ENCODE peak calls at places on chromosomes 5 and 9, in four cellular contexts. T, L, O and Z are unnamed samples.

GRCh38 chr9:33467526-33467925 is 6.2 kb downstream of the NOL6 start:
- DNase-seq in T (peak; percentile 67), L (no peak), O (no peak), Z (peak; percentile 54)

GRCh38 chr9:89969156-89969566 is 364.3 kb downstream of the GADD45G start:
- DNase-seq in T (no peak), L (no peak), O (no peak), Z (no peak)

GRCh38 chr5:82922086-82922734 is 155.0 kb downstream of the TMEM167A start:
- DNase-seq in T (no peak), L (no peak), O (no peak), Z (no peak)

GRCh38 chr9:35675732-35676392 is 2.1 kb downstream of the CA9 start:
- DNase-seq in T (peak; percentile 82), L (no peak), O (no peak), Z (no peak)

GRCh38 chr5:173495225-173495904 is 121.1 kb downstream of the BOD1 start:
- DNase-seq in T (no peak), L (no peak), O (no peak), Z (no peak)

GRCh38 chr5:139867109-139867508 is 71.5 kb downstream of the PSD2 start:
- DNase-seq in T (no peak), L (no peak), O (no peak), Z (no peak)

GRCh38 chr5:122076023-122076422 is 2.0 kb downstream of the LOX start:
- DNase-seq in T (no peak), L (no peak), O (peak; percentile 50), Z (no peak)

GRCh38 chr5:113119271-113119924 is 142.8 kb downstream of the DCP2 start:
- DNase-seq in T (no peak), L (no peak), O (no peak), Z (no peak)

GRCh38 chr5:103562084-103562452 is 521 bp downstream of the NUDT12 start:
- DNase-seq in T (no peak), L (no peak), O (no peak), Z (no peak)

GRCh38 chr9:123715258-123715657 is 214.7 kb downstream of the DENND1A start:
- DNase-seq in T (no peak), L (no peak), O (no peak), Z (no peak)

GRCh38 chr9:1052119-1052907 is 2.2 kb downstream of the DMRT2 start:
- DNase-seq in T (no peak), L (no peak), O (no peak), Z (no peak)

GRCh38 chr9:17594961-17595360 is 16.1 kb downstream of the SH3GL2 start:
- DNase-seq in T (no peak), L (no peak), O (no peak), Z (no peak)

GRCh38 chr9:134494273-134494815 is 147.3 kb upstream of the COL5A1 start:
- DNase-seq in T (peak; percentile 50), L (no peak), O (no peak), Z (no peak)

GRCh38 chr9:33233659-33234335 is 6.2 kb upstream of the SPINK4 start:
- DNase-seq in T (no peak), L (peak; percentile 90), O (peak; percentile 92), Z (no peak)

GRCh38 chr5:886716-887325 is 5.8 kb downstream of the BRD9 start:
- DNase-seq in T (peak; percentile 69), L (no peak), O (no peak), Z (peak; percentile 79)

GRCh38 chr5:138789771-138790242 is 36.6 kb downstream of the CTNNA1 start:
- DNase-seq in T (no peak), L (no peak), O (peak; percentile 26), Z (no peak)

GRCh38 chr5:167232675-167233074 is 1058.8 kb upstream of the WWC1 start:
- DNase-seq in T (no peak), L (no peak), O (no peak), Z (no peak)

GRCh38 chr5:131265318-131265803 is 1.5 kb downstream of the CDC42SE2 start:
- DNase-seq in T (no peak), L (no peak), O (peak; percentile 27), Z (no peak)

GRCh38 chr5:140145818-140146522 is 20.2 kb downstream of the IGIP start:
- DNase-seq in T (peak; percentile 92), L (peak; percentile 60), O (peak; percentile 60), Z (no peak)

GRCh38 chr5:1255081-1255561 is 29.9 kb downstream of the SLC6A18 start:
- DNase-seq in T (no peak), L (no peak), O (no peak), Z (no peak)

GRCh38 chr9:136725612-136726011 is 13.2 kb downstream of the DIPK1B start:
- DNase-seq in T (no peak), L (no peak), O (no peak), Z (no peak)

GRCh38 chr9:137053944-137054931 is at the start of gene ENTPD2:
- DNase-seq in T (no peak), L (no peak), O (no peak), Z (no peak)

GRCh38 chr5:1202798-1203185 is 1.4 kb downstream of the SLC6A19 start:
- DNase-seq in T (no peak), L (no peak), O (no peak), Z (peak; percentile 58)

GRCh38 chr5:128519830-128520229 is 18.2 kb downstream of the FBN2 start:
- DNase-seq in T (no peak), L (no peak), O (no peak), Z (no peak)

GRCh38 chr5:132748522-132749000 is 1.3 kb downstream of the CCNI2 start:
- DNase-seq in T (no peak), L (no peak), O (no peak), Z (no peak)
- TF ChIP-seq CTCF in T (no peak), L (no peak), O (no peak), Z (no peak)

DNA sequence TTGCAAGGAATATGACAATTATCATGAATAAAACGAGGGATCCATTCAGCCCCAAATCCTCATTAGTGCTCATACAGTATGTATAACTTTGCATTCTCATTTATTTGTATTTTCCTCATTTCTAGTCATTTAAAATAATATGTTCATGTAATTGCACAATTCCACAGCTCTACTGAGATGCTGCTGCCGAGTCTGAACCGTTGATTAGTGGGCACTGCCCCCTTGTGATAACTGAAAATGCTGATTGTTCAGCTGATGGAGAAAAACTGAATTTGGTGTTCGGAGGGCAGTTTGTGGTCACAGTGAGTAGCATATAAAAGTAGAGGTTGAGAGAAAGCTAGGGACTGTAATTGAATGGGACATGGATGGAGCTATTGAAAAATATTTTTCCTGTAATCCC is 12.2 kb upstream of the GPR151 start:
- DNase-seq in T (no peak), L (no peak), O (no peak), Z (no peak)
- TF ChIP-seq CTCF in T (no peak), L (no peak), O (no peak), Z (peak; percentile 67)

GRCh38 chr9:101485873-101486692 is 47.6 kb upstream of the RNF20 start:
- DNase-seq in T (no peak), L (no peak), O (peak; percentile 36), Z (peak; percentile 86)

GRCh38 chr9:101484046-101484445 is 48.5 kb upstream of the ALDOB start:
- DNase-seq in T (no peak), L (no peak), O (no peak), Z (no peak)

GRCh38 chr9:101481296-101481695 is 45.7 kb upstream of the ALDOB start:
- DNase-seq in T (no peak), L (no peak), O (no peak), Z (no peak)

GRCh38 chr9:101487443-101487855 is 46.2 kb upstream of the RNF20 start:
- DNase-seq in T (no peak), L (no peak), O (no peak), Z (no peak)

GRCh38 chr9:101486693-101487442 is 46.8 kb upstream of the RNF20 start:
- DNase-seq in T (peak; percentile 74), L (no peak), O (peak; percentile 65), Z (peak; percentile 93)
- TF ChIP-seq CTCF in T (no peak), L (no peak), O (peak; percentile 50), Z (peak; percentile 72)

GRCh38 chr5:26889810-26890209 is 148.6 kb downstream of the CDH9 start:
- DNase-seq in T (no peak), L (no peak), O (no peak), Z (no peak)

GRCh38 chr5:26893078-26893477 is 145.3 kb downstream of the CDH9 start:
- DNase-seq in T (no peak), L (no peak), O (no peak), Z (no peak)

GRCh38 chr5:26894719-26895263 is 143.6 kb downstream of the CDH9 start:
- DNase-seq in T (no peak), L (no peak), O (peak; percentile 28), Z (no peak)
- TF ChIP-seq CTCF in T (no peak), L (no peak), O (no peak), Z (no peak)

DNA sequence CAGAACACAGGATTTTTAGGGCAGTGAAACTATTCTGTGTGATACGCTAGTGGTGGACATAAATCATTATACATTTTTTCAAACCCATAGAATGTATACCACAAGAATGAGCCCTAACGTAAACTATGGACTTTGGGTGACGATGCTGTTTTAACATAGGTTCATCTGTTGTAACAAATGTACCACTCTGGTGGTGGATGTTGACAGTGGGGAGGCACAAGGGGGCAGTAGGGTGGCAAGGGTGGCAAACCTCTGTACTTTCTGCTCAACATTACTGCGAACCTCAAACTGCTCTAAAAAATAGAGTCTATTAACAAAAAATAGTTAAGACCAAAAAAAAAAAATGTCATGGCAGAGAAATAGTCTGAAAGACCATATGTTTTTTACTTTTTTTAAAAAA is 9.1 kb upstream of the MVB12B start:
- DNase-seq in T (no peak), L (no peak), O (no peak), Z (no peak)
- TF ChIP-seq CTCF in T (no peak), L (peak; percentile 25), O (peak; percentile 40), Z (peak; percentile 62)

GRCh38 chr9:16316911-16317817 is 553.3 kb downstream of the BNC2 start:
- DNase-seq in T (no peak), L (no peak), O (no peak), Z (no peak)

GRCh38 chr9:16312962-16313546 is 557.4 kb downstream of the BNC2 start:
- DNase-seq in T (no peak), L (no peak), O (no peak), Z (no peak)

GRCh38 chr9:16316406-16316805 is 554.1 kb downstream of the BNC2 start:
- DNase-seq in T (no peak), L (no peak), O (no peak), Z (no peak)

GRCh38 chr9:16314476-16314875 is 556.0 kb downstream of the BNC2 start:
- DNase-seq in T (no peak), L (no peak), O (no peak), Z (no peak)

GRCh38 chr9:16315720-16316119 is 554.8 kb downstream of the BNC2 start:
- DNase-seq in T (no peak), L (no peak), O (no peak), Z (no peak)
- TF ChIP-seq CTCF in T (no peak), L (no peak), O (no peak), Z (no peak)

DNA sequence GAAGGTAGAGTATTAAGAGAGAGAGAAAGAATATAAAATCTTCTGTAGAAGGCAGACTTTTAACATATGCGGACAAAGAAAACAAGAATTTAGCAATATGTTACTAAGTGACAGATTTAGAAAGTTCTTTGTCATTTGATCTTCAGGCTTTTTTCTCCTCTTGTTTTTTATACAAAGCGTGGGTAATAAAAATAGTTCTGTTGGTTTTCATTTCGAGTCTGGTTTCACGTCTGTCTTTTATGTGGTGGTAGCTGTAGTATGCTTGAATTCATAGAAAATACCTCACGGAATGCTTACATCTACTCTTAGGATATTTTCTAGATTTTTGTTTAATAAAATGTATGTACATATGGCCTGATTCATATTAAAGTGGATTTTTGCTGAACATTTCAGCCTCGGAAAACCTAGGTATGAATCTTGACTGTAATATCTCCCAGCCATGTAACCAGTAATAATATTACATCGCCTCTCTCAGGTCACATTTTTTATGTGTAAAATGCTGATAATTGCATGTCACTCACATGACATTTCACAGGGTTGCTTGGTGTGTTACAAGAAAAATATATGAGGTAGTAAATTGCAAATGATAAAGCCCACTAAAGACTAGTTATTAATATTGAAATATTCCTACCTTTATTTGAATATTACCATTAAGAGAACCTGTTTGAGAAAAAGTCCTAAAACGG is 72.5 kb upstream of the TAF11L2 start:
- DNase-seq in T (no peak), L (no peak), O (no peak), Z (no peak)
- TF ChIP-seq CTCF in T (no peak), L (no peak), O (no peak), Z (no peak)